ENCODE peak calls at places on chromosome 22, in four cellular contexts. X, H, A and I are unnamed samples.

GRCh38 chr22:23772315-23773246 is at the start of gene MMP11:
- DNase-seq in H (peak), X (peak), A (peak), I (peak)

GRCh38 chr22:40635940-40636379 is 559 bp downstream of the MRTFA start:
- DNase-seq in X (no peak), H (no peak), A (no peak), I (peak)

GRCh38 chr22:39117585-39118191 is 20.6 kb downstream of the APOBEC3H start:
- DNase-seq in H (peak), A (no peak), X (peak), I (peak)

GRCh38 chr22:39101226-39101625 is 4.2 kb downstream of the APOBEC3H start:
- DNase-seq in A (no peak), X (no peak), H (no peak), I (no peak)

GRCh38 chr22:27129266-27129665 is 471.9 kb downstream of the MIAT start:
- DNase-seq in A (no peak), H (peak), X (no peak), I (no peak)

GRCh38 chr22:19965771-19966709 is 24.4 kb upstream of the TXNRD2 start:
- DNase-seq in H (no peak), X (no peak), A (peak), I (peak)

GRCh38 chr22:39120983-39121382 is 23.9 kb downstream of the APOBEC3H start:
- DNase-seq in A (no peak), H (no peak), X (no peak), I (no peak)

GRCh38 chr22:19644314-19645223 is 69.7 kb upstream of the SEPTIN5 start:
- DNase-seq in A (peak), X (no peak), H (no peak), I (no peak)

GRCh38 chr22:35597692-35598395 is 19.3 kb downstream of the MB start:
- DNase-seq in A (no peak), X (no peak), H (no peak), I (no peak)

GRCh38 chr22:19857382-19857781 is 2.7 kb upstream of the GNB1L start:
- DNase-seq in X (no peak), A (no peak), H (no peak), I (no peak)

GRCh38 chr22:17431179-17431578 is 61.9 kb downstream of the CECR2 start:
- DNase-seq in X (no peak), H (peak), A (no peak), I (no peak)

GRCh38 chr22:37186228-37186996 is 1.6 kb downstream of the C1QTNF6 start:
- DNase-seq in H (peak), A (peak), X (peak), I (no peak)

GRCh38 chr22:27542602-27543001 is 259.0 kb downstream of the MN1 start:
- DNase-seq in H (no peak), A (no peak), X (no peak), I (no peak)

GRCh38 chr22:50326959-50327710 is at the start of gene DENND6B:
- DNase-seq in H (peak), X (peak), A (peak), I (peak)

GRCh38 chr22:19862616-19863246 is 8.1 kb upstream of the GNB1L start:
- DNase-seq in X (no peak), H (no peak), A (no peak), I (no peak)

GRCh38 chr22:31870890-31871289 is 73.4 kb upstream of the YWHAH start:
- DNase-seq in A (no peak), H (peak), X (no peak), I (no peak)

GRCh38 chr22:39083212-39084165 is 6.4 kb downstream of the APOBEC3G start:
- DNase-seq in H (no peak), A (no peak), X (peak), I (no peak)

GRCh38 chr22:50473088-50473487 is 1.7 kb downstream of the SBF1 start:
- DNase-seq in X (peak), A (no peak), H (peak), I (no peak)

GRCh38 chr22:26756675-26757293 is 99.4 kb downstream of the MIAT start:
- DNase-seq in A (peak), X (peak), H (peak), I (peak)

GRCh38 chr22:48576333-48577013 is 1251.2 kb downstream of the BRD1 start:
- DNase-seq in H (no peak), A (peak), X (no peak), I (peak)

GRCh38 chr22:48572951-48573350 is 1254.7 kb downstream of the BRD1 start:
- DNase-seq in X (no peak), H (no peak), A (no peak), I (no peak)

GRCh38 chr22:48575567-48576332 is 1251.9 kb downstream of the BRD1 start:
- DNase-seq in A (peak), X (no peak), H (no peak), I (no peak)

GRCh38 chr22:48573766-48574165 is 1253.9 kb downstream of the BRD1 start:
- DNase-seq in X (no peak), A (no peak), H (no peak), I (no peak)

GRCh38 chr22:48574776-48575566 is 1252.7 kb downstream of the BRD1 start:
- DNase-seq in H (no peak), A (peak), X (no peak), I (peak)
- TF ChIP-seq CTCF in H (no peak), A (no peak), X (no peak), I (peak)

DNA sequence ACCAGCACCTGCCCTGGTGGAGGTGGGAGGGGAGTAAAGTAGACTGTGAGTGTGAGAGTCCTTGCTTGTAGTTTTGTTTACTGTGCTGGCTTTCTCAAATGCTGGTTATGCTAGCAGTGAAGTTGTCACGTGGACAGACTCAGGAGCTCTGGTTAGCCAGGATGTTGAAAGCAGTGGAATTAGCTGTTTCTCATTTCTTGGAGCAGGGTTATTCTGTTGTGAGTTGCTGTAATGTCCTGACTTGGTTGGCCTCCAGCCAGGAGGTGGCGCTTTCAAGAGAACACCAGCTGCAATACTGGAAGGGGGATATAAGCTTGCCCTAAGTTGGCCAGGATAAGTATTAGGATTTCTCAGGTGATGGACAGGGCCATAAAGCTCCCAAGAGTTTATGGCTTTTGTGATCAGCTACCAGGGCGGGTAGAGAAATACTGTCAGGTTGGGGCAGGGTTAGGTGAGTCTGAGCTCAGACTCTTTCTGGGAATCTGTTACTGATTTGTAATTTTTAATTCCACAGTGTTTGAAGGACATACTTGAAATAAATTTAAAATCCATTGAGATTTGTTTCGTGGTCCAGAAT is 13.7 kb downstream of the CYP2D6 start:
- DNase-seq in H (no peak), A (no peak), X (no peak), I (no peak)
- TF ChIP-seq CTCF in H (no peak), A (no peak), X (no peak), I (peak)

DNA sequence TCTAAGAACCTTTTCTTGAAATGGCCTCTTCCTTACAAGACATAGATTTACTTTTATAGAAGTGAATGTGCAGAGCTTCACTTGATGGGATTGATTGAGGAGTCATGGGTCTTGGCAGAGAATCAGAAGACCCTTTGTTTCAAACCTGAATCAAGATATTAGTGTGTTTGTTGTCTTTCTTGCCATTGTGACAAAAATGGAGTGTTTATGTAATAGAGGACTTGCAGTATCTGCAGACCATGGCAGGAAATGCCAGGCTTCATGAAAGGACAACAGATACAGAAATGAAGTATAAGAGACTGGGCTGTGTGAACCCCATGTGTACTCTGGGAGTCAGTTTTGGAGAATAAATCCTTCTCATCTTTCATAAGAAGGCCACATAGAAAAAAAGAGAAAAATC is 72.9 kb upstream of the HORMAD2 start:
- DNase-seq in X (no peak), A (no peak), H (no peak), I (no peak)
- TF ChIP-seq CTCF in X (no peak), A (no peak), H (no peak), I (no peak)

GRCh38 chr22:25404556-25404922 is 159.9 kb upstream of the GRK3 start:
- DNase-seq in H (no peak), X (peak), A (peak), I (no peak)

GRCh38 chr22:25406510-25407210 is 157.8 kb upstream of the GRK3 start:
- DNase-seq in H (no peak), X (no peak), A (no peak), I (no peak)

GRCh38 chr22:25403752-25404471 is 160.6 kb upstream of the GRK3 start:
- DNase-seq in A (peak), H (peak), X (no peak), I (no peak)

GRCh38 chr22:25405854-25406509 is 158.5 kb upstream of the GRK3 start:
- DNase-seq in X (no peak), A (no peak), H (no peak), I (no peak)

DNA sequence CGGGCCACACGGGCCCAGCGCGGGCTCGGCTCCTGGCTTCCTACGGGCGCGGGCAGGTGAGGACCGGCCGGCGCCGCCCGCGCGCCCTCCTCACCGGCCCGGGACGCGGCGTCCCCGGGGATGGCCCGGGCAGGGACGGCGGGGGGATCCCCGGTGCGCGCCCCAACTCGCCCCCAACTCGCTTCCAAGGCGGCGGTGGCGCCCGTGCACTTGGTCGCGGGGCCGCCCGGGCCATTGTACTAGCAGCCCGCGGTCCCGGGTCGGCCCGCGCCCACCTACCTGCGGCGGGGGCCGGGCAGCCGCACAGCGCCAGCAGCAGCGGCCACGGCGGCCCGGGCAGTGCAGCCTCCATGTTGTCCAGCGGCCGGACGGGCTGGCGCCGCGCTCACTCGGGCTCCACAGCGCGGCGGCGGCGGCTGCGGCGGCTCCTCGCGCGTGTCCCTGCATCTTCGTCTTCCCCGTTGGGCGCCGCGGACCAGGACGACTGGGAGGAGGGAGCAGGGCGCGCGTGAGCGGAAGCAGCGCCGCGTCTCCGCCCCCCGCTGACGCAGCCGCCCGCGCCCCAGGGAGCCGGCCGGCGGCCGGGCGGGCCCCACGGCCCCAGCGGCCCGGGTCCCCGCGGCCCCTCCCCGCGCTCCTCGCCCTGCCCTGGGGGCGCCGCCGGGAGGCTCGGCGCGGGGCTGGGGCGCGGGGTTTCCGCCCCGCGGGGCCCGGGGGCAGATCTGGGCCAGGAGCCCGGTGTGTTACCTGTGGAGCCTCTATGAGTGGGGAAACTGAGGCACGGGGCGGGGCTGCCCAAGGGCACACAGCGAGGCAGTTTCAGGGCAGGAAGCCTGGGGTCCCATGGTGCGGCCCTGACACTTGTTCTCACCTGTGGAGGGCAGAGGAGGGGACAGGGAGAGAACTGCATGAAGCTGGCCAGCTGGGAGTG is 159.3 kb upstream of the GRK3 start:
- DNase-seq in A (peak), X (peak), H (peak), I (no peak)
- TF ChIP-seq CTCF in A (no peak), X (no peak), H (no peak), I (no peak)

GRCh38 chr22:45082795-45083194 is 73.0 kb upstream of the PHF21B start:
- DNase-seq in A (peak), X (no peak), H (peak), I (peak)
- TF ChIP-seq CTCF in A (peak), X (no peak), H (peak), I (peak)